ENCODE peak calls at places on chromosomes 1 and 21, in nine cellular contexts. G is IMR-90, Z is left cardiac atrium, R is GDM1, Q is fibroblast of villous mesenchyme, L is HepG2, S is AG09319, F is left ventricle myocardium superior, P is substantia nigra. O is an unnamed sample.

GRCh38 chr1:69861641-69862040 is 293.9 kb downstream of the LRRC7 start:
- DNase-seq in Z (no peak), F (no peak), S (no peak), L (no peak), P (no peak), R (no peak), Q (no peak), G (no peak), O (no peak)

GRCh38 chr21:33821580-33822322 is 93.9 kb downstream of the ATP5PO start:
- DNase-seq in Z (no peak), P (no peak), L (peak), S (no peak), G (no peak), Q (peak), F (no peak), R (no peak), O (no peak)

GRCh38 chr1:211198111-211198510 is 61.1 kb upstream of the RCOR3 start:
- DNase-seq in Z (no peak), S (no peak), R (no peak), G (peak), F (no peak), Q (peak), L (no peak), P (no peak), O (no peak)

GRCh38 chr1:19033516-19033840 is 77.0 kb upstream of the IFFO2 start:
- DNase-seq in Q (no peak), R (no peak), L (no peak), Z (no peak), P (no peak), F (no peak), S (no peak), G (no peak), O (no peak)

GRCh38 chr1:34983700-34984355 is 1.3 kb downstream of the TMEM35B start:
- DNase-seq in F (no peak), Q (no peak), Z (no peak), P (no peak), R (no peak), G (peak), L (peak), S (no peak), O (no peak)

GRCh38 chr1:70146488-70146887 is 58.9 kb downstream of the LRRC40 start:
- DNase-seq in Q (peak), F (no peak), G (peak), L (peak), Z (no peak), S (no peak), P (no peak), R (no peak), O (no peak)

GRCh38 chr21:39218082-39218409 is 34.8 kb upstream of the PSMG1 start:
- DNase-seq in R (no peak), L (no peak), P (no peak), G (no peak), S (no peak), Q (no peak), Z (no peak), F (no peak), O (no peak)

GRCh38 chr1:154972517-154973343 is 1.8 kb upstream of the CKS1B start:
- DNase-seq in G (peak), Z (peak), Q (peak), F (peak), L (peak), R (no peak), P (no peak), S (peak), O (no peak)

GRCh38 chr1:150976879-150977694 is 2.5 kb upstream of the CERS2 start:
- DNase-seq in P (peak), G (no peak), Q (peak), F (peak), L (peak), S (no peak), R (peak), Z (peak), O (peak)

GRCh38 chr1:213989740-213990472 is 2.1 kb downstream of the PROX1 start:
- DNase-seq in Z (no peak), Q (no peak), L (no peak), P (no peak), G (no peak), S (no peak), R (no peak), F (no peak), O (no peak)

GRCh38 chr1:184975208-184975875 is 1.0 kb upstream of the NIBAN1 start:
- DNase-seq in Q (no peak), L (peak), Z (no peak), P (no peak), F (no peak), R (no peak), S (no peak), G (no peak), O (no peak)

GRCh38 chr1:114668784-114669561 is 876 bp downstream of the DENND2C start:
- DNase-seq in F (no peak), Z (no peak), R (no peak), L (peak), S (no peak), Q (no peak), P (no peak), G (peak), O (no peak)

GRCh38 chr1:234605983-234606730 is 3.8 kb downstream of the IRF2BP2 start:
- DNase-seq in R (no peak), S (no peak), Q (peak), P (no peak), Z (peak), G (peak), F (peak), L (peak), O (no peak)

GRCh38 chr1:92356956-92357355 is 58.1 kb downstream of the RPAP2 start:
- DNase-seq in P (no peak), S (peak), G (peak), Q (peak), Z (no peak), L (no peak), F (no peak), R (no peak), O (no peak)

GRCh38 chr21:43824250-43824882 is 35.0 kb downstream of the RRP1 start:
- DNase-seq in L (no peak), Q (peak), G (peak), R (no peak), Z (no peak), P (no peak), F (no peak), S (peak), O (no peak)

GRCh38 chr1:247517795-247518612 is 18.2 kb downstream of the OR2C3 start:
- DNase-seq in Q (no peak), F (peak), L (no peak), S (no peak), G (no peak), R (no peak), Z (no peak), P (no peak), O (peak)

GRCh38 chr1:19311503-19311930 is 427 bp downstream of the AKR7A2 start:
- DNase-seq in F (no peak), G (no peak), Q (no peak), L (no peak), P (no peak), S (no peak), R (no peak), Z (no peak), O (no peak)

GRCh38 chr21:36320421-36321324 is 676 bp downstream of the MORC3 start:
- DNase-seq in L (peak), R (no peak), Q (peak), P (peak), S (peak), Z (peak), F (no peak), G (peak), O (peak)

GRCh38 chr1:167790117-167790516 is 68.3 kb downstream of the MPZL1 start:
- DNase-seq in P (no peak), L (no peak), Z (no peak), F (peak), S (no peak), R (no peak), G (no peak), Q (no peak), O (no peak)

GRCh38 chr1:230849451-230850194 is 18.7 kb downstream of the C1orf198 start:
- DNase-seq in L (no peak), Q (peak), S (peak), F (peak), G (peak), Z (peak), P (no peak), R (no peak), O (no peak)

GRCh38 chr1:157751283-157751682 is 25.6 kb downstream of the FCRL2 start:
- DNase-seq in R (no peak), G (no peak), S (no peak), F (no peak), Z (no peak), Q (no peak), P (no peak), L (no peak), O (no peak)

GRCh38 chr1:153790996-153791855 is 16.0 kb downstream of the SLC27A3 start:
- DNase-seq in Z (no peak), F (peak), S (peak), R (peak), G (peak), P (no peak), L (no peak), Q (peak), O (no peak)

GRCh38 chr1:68141079-68141800 is 90.8 kb upstream of the DIRAS3 start:
- DNase-seq in L (no peak), S (peak), Q (peak), R (no peak), P (no peak), G (peak), F (no peak), Z (no peak), O (no peak)